ENCODE peak calls at places on chromosomes 2 and 18, in five cellular contexts. F is suprapubic skin; J is NCI-H1105 treated with DMSO at 0.1 percent for 48 hours; S is stimulated activated CD4-positive, alpha-beta T cell treated with anti-CD3 and anti-CD28 coated beads, Interleukin-12 subunit alpha, Interleukin-12 subunit beta, amount 100 ng/mL, for 4 hours; Y is NCI-H1417 treated with DMSO at 0.1 percent for 48 hours. T is an unnamed sample.
A peak's percentile ranks its signal among the peaks of the same experiment; 100 is the strongest.

GRCh38 chr2:5520352-5520996 is 171.7 kb upstream of the SOX11 start:
- DNase-seq in F (no peak), J (no peak), S (no peak), Y (no peak), T (no peak)

GRCh38 chr2:101951296-101951695 is 40.5 kb upstream of the IL1R2 start:
- DNase-seq in F (no peak), J (no peak), S (no peak), Y (no peak), T (no peak)

GRCh38 chr2:45083175-45083574 is 73.9 kb upstream of the SIX2 start:
- DNase-seq in F (no peak), J (no peak), S (no peak), Y (no peak), T (no peak)

GRCh38 chr2:240210198-240210965 is 69.9 kb upstream of the OTOS start:
- DNase-seq in F (peak; percentile 40), J (no peak), S (no peak), Y (no peak), T (no peak)

GRCh38 chr2:215848679-215849078 is 164.7 kb downstream of the MREG start:
- DNase-seq in F (no peak), J (no peak), S (no peak), Y (no peak), T (no peak)

GRCh38 chr18:48312066-48312465 is 97.1 kb downstream of the ZBTB7C start:
- DNase-seq in F (no peak), J (no peak), S (no peak), Y (no peak), T (no peak)

GRCh38 chr2:46296216-46296839 is 879 bp upstream of the EPAS1 start:
- DNase-seq in F (peak; percentile 86), J (no peak), S (peak; percentile 5), Y (no peak), T (no peak)

GRCh38 chr18:60746491-60746890 is 373.9 kb upstream of the MC4R start:
- DNase-seq in F (no peak), J (no peak), S (no peak), Y (no peak), T (no peak)

GRCh38 chr2:164840930-164841718 is 499 bp downstream of the COBLL1 start:
- DNase-seq in F (peak; percentile 73), J (peak; percentile 70), S (peak; percentile 20), Y (no peak), T (peak; percentile 68)

GRCh38 chr2:240111253-240111652 is 24.9 kb downstream of the COPS9 start:
- DNase-seq in F (no peak), J (no peak), S (no peak), Y (no peak), T (no peak)

GRCh38 chr18:68121826-68122225 is 593.1 kb downstream of the TMX3 start:
- DNase-seq in F (no peak), J (no peak), S (no peak), Y (no peak), T (no peak)

GRCh38 chr18:32460046-32460785 is 10.5 kb downstream of the GAREM1 start:
- DNase-seq in F (no peak), J (peak; percentile 11), S (no peak), Y (no peak), T (no peak)

GRCh38 chr2:68045337-68045736 is 17.5 kb downstream of the C1D start:
- DNase-seq in F (no peak), J (peak; percentile 94), S (no peak), Y (peak; percentile 80), T (no peak)

T was measured in RWPE2.